ENCODE peak calls at places on chromosomes 6 and 20, in four cellular contexts. One of them, this sample, is unnamed.

GRCh38 chr20:57772349-57772964 is 62.6 kb upstream of the PMEPA1 start:
- DNase-seq in mesendoderm: peak; percentile 88
- DNase-seq in adipocyte: peak; percentile 71
- DNase-seq in heart right ventricle: no peak
- DNase-seq in this sample: no peak

GRCh38 chr6:12490904-12491571 is 200.9 kb downstream of the EDN1 start:
- DNase-seq in mesendoderm: no peak
- DNase-seq in adipocyte: peak; percentile 74
- DNase-seq in heart right ventricle: no peak
- DNase-seq in this sample: no peak

GRCh38 chr6:1701668-1702353 is 92.1 kb downstream of the FOXC1 start:
- DNase-seq in mesendoderm: peak; percentile 42
- DNase-seq in adipocyte: peak; percentile 88
- DNase-seq in heart right ventricle: peak; percentile 31
- DNase-seq in this sample: no peak

GRCh38 chr6:84074988-84075781 is 41.6 kb downstream of the MRAP2 start:
- DNase-seq in mesendoderm: peak; percentile 90
- DNase-seq in adipocyte: no peak
- DNase-seq in heart right ventricle: no peak
- DNase-seq in this sample: no peak

GRCh38 chr6:167116109-167116837 is 6.6 kb upstream of the CCR6 start:
- DNase-seq in mesendoderm: no peak
- DNase-seq in adipocyte: no peak
- DNase-seq in heart right ventricle: no peak
- DNase-seq in this sample: no peak

GRCh38 chr6:27139753-27140522 is 107.6 kb upstream of the PRSS16 start:
- DNase-seq in mesendoderm: peak; percentile 78
- DNase-seq in adipocyte: no peak
- DNase-seq in heart right ventricle: no peak
- DNase-seq in this sample: no peak

GRCh38 chr20:43442310-43442880 is 15.3 kb upstream of the SRSF6 start:
- DNase-seq in mesendoderm: peak; percentile 84
- DNase-seq in adipocyte: no peak
- DNase-seq in heart right ventricle: no peak
- DNase-seq in this sample: no peak

GRCh38 chr20:48282591-48283228 is 497.4 kb upstream of the SULF2 start:
- DNase-seq in mesendoderm: peak; percentile 52
- DNase-seq in adipocyte: no peak
- DNase-seq in heart right ventricle: no peak
- DNase-seq in this sample: no peak

GRCh38 chr6:3281669-3282460 is 23.1 kb downstream of the PSMG4 start:
- DNase-seq in mesendoderm: peak; percentile 53
- DNase-seq in adipocyte: peak; percentile 78
- DNase-seq in heart right ventricle: peak; percentile 29
- DNase-seq in this sample: no peak

GRCh38 chr6:38034269-38034914 is 214.9 kb downstream of the ZFAND3 start:
- DNase-seq in mesendoderm: peak; percentile 51
- DNase-seq in adipocyte: peak; percentile 75
- DNase-seq in heart right ventricle: no peak
- DNase-seq in this sample: no peak

GRCh38 chr6:63734923-63735322 is 99.3 kb downstream of the PHF3 start:
- DNase-seq in mesendoderm: no peak
- DNase-seq in adipocyte: no peak
- DNase-seq in heart right ventricle: no peak
- DNase-seq in this sample: no peak

GRCh38 chr20:46939031-46939430 is 44.4 kb downstream of the EYA2 start:
- DNase-seq in mesendoderm: peak; percentile 77
- DNase-seq in adipocyte: no peak
- DNase-seq in heart right ventricle: no peak
- DNase-seq in this sample: no peak

GRCh38 chr6:136761227-136761922 is 30.9 kb downstream of the MAP3K5 start:
- DNase-seq in mesendoderm: no peak
- DNase-seq in adipocyte: peak; percentile 33
- DNase-seq in heart right ventricle: peak; percentile 38
- DNase-seq in this sample: peak; percentile 35

GRCh38 chr6:34238507-34239239 is 2.0 kb downstream of the HMGA1 start:
- DNase-seq in mesendoderm: no peak
- DNase-seq in adipocyte: no peak
- DNase-seq in heart right ventricle: no peak
- DNase-seq in this sample: no peak

GRCh38 chr20:46378390-46379009 is 27.9 kb downstream of the ELMO2 start:
- DNase-seq in mesendoderm: no peak
- DNase-seq in adipocyte: no peak
- DNase-seq in heart right ventricle: no peak
- DNase-seq in this sample: no peak

GRCh38 chr6:20921533-20921932 is 387.3 kb downstream of the CDKAL1 start:
- DNase-seq in mesendoderm: no peak
- DNase-seq in adipocyte: peak; percentile 11
- DNase-seq in heart right ventricle: no peak
- DNase-seq in this sample: no peak

GRCh38 chr20:5654557-5654956 is 95.6 kb upstream of the SHLD1 start:
- DNase-seq in mesendoderm: no peak
- DNase-seq in adipocyte: peak; percentile 59
- DNase-seq in heart right ventricle: no peak
- DNase-seq in this sample: no peak

GRCh38 chr20:13554706-13555105 is 84.0 kb downstream of the TASP1 start:
- DNase-seq in mesendoderm: no peak
- DNase-seq in adipocyte: peak; percentile 19
- DNase-seq in heart right ventricle: no peak
- DNase-seq in this sample: no peak

GRCh38 chr6:13554929-13555333 is 19.5 kb upstream of the SIRT5 start:
- DNase-seq in mesendoderm: peak; percentile 89
- DNase-seq in adipocyte: no peak
- DNase-seq in heart right ventricle: peak; percentile 74
- DNase-seq in this sample: no peak

GRCh38 chr6:113672691-113673149 is 184.4 kb upstream of the MARCKS start:
- DNase-seq in mesendoderm: peak; percentile 36
- DNase-seq in adipocyte: peak; percentile 81
- DNase-seq in heart right ventricle: peak; percentile 31
- DNase-seq in this sample: no peak

GRCh38 chr6:88538130-88538706 is 372.1 kb upstream of the CNR1 start:
- DNase-seq in mesendoderm: peak; percentile 84
- DNase-seq in adipocyte: peak; percentile 15
- DNase-seq in heart right ventricle: no peak
- DNase-seq in this sample: no peak

GRCh38 chr20:32333988-32334885 is 23.9 kb upstream of the ASXL1 start:
- DNase-seq in mesendoderm: no peak
- DNase-seq in adipocyte: no peak
- DNase-seq in heart right ventricle: peak; percentile 86
- DNase-seq in this sample: peak; percentile 32

GRCh38 chr20:51185277-51185676 is 162.4 kb upstream of the KCNG1 start:
- DNase-seq in mesendoderm: peak; percentile 52
- DNase-seq in adipocyte: no peak
- DNase-seq in heart right ventricle: no peak
- DNase-seq in this sample: no peak

GRCh38 chr6:53828971-53829697 is 34.3 kb downstream of the LRRC1 start:
- DNase-seq in mesendoderm: no peak
- DNase-seq in adipocyte: no peak
- DNase-seq in heart right ventricle: no peak
- DNase-seq in this sample: no peak

GRCh38 chr20:58550661-58551060 is 35.5 kb upstream of the APCDD1L start:
- DNase-seq in mesendoderm: no peak
- DNase-seq in adipocyte: peak; percentile 90
- DNase-seq in heart right ventricle: no peak
- DNase-seq in this sample: peak; percentile 4

GRCh38 chr20:37575884-37576283 is 48.2 kb upstream of the BLCAP start:
- DNase-seq in mesendoderm: no peak
- DNase-seq in adipocyte: no peak
- DNase-seq in heart right ventricle: no peak
- DNase-seq in this sample: no peak

GRCh38 chr6:75940558-75940957 is 131.9 kb downstream of the IMPG1 start:
- DNase-seq in mesendoderm: no peak
- DNase-seq in adipocyte: no peak
- DNase-seq in heart right ventricle: no peak
- DNase-seq in this sample: no peak

GRCh38 chr20:32969356-32970114 is 34.7 kb downstream of the SUN5 start:
- DNase-seq in mesendoderm: no peak
- DNase-seq in adipocyte: no peak
- DNase-seq in heart right ventricle: no peak
- DNase-seq in this sample: no peak

GRCh38 chr20:33211817-33212424 is 5.2 kb upstream of the BPIFA3 start:
- DNase-seq in mesendoderm: peak; percentile 91
- DNase-seq in adipocyte: peak; percentile 22
- DNase-seq in heart right ventricle: no peak
- DNase-seq in this sample: peak; percentile 28

GRCh38 chr20:63396300-63396699 is 35.2 kb upstream of the CHRNA4 start:
- DNase-seq in mesendoderm: no peak
- DNase-seq in adipocyte: no peak
- DNase-seq in heart right ventricle: no peak
- DNase-seq in this sample: no peak

GRCh38 chr20:63394069-63394468 is 32.9 kb upstream of the CHRNA4 start:
- DNase-seq in mesendoderm: peak; percentile 42
- DNase-seq in adipocyte: peak; percentile 3
- DNase-seq in heart right ventricle: no peak
- DNase-seq in this sample: no peak

GRCh38 chr20:63393566-63393965 is 32.4 kb upstream of the CHRNA4 start:
- DNase-seq in mesendoderm: no peak
- DNase-seq in adipocyte: no peak
- DNase-seq in heart right ventricle: no peak
- DNase-seq in this sample: no peak

GRCh38 chr20:63395723-63396122 is 34.6 kb upstream of the CHRNA4 start:
- DNase-seq in mesendoderm: no peak
- DNase-seq in adipocyte: no peak
- DNase-seq in heart right ventricle: no peak
- DNase-seq in this sample: no peak

GRCh38 chr20:63394635-63395455 is 33.7 kb upstream of the CHRNA4 start:
- DNase-seq in mesendoderm: no peak
- DNase-seq in adipocyte: no peak
- DNase-seq in heart right ventricle: no peak
- DNase-seq in this sample: no peak
- H3K4me3 ChIP-seq in mesendoderm: no peak overlapping the region
- H3K4me3 ChIP-seq in adipocyte: no peak overlapping the region
- H3K4me3 ChIP-seq in heart right ventricle: no peak overlapping the region
- H3K4me3 ChIP-seq in this sample: no peak overlapping the region

DNA sequence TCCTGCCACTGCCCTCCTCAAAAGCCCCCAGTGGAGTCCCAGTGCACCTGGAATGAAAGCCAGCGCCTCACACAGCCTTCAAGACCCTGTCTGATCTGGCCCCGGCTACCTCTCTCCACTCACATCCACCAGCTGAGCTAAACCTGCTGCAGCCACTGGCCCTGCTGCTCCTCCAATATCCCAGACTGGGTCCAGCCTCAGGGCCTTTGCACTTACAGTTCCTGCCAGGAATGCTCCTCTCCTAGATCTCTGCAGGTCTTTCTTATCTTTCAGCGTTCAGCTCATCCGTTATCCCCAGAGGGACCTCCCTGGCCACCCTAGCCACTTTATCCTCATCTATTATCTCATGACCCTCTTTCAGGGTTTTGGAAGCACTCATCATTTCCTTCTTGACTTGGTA is 68.8 kb downstream of the KCNB1 start:
- DNase-seq in mesendoderm: no peak
- DNase-seq in adipocyte: no peak
- DNase-seq in heart right ventricle: no peak
- DNase-seq in this sample: no peak
- H3K4me1 ChIP-seq in mesendoderm: no peaks in the 10 kb centered on the region
- H3K4me1 ChIP-seq in adipocyte: no peaks in the 10 kb centered on the region
- H3K4me1 ChIP-seq in heart right ventricle: no peaks in the 10 kb centered on the region
- H3K4me1 ChIP-seq in this sample: no peaks in the 10 kb centered on the region

GRCh38 chr6:140183881-140184280 is 809.4 kb upstream of the CITED2 start:
- DNase-seq in mesendoderm: no peak
- DNase-seq in adipocyte: peak; percentile 48
- DNase-seq in heart right ventricle: no peak
- DNase-seq in this sample: no peak
- H3K4me3 ChIP-seq in mesendoderm: no peak overlapping the region
- H3K4me3 ChIP-seq in adipocyte: no peak overlapping the region
- H3K4me3 ChIP-seq in heart right ventricle: no peak overlapping the region
- H3K4me3 ChIP-seq in this sample: no peak overlapping the region

GRCh38 chr20:25035924-25036323 is 22.0 kb downstream of the ACSS1 start:
- DNase-seq in mesendoderm: no peak
- DNase-seq in adipocyte: no peak
- DNase-seq in heart right ventricle: no peak
- DNase-seq in this sample: peak; percentile 41
- H3K4me1 ChIP-seq in mesendoderm: no peaks in the 10 kb centered on the region
- H3K4me1 ChIP-seq in adipocyte: peaks cover 57% of the 10 kb centered on the region
- H3K4me1 ChIP-seq in heart right ventricle: peaks cover 98% of the 10 kb centered on the region
- H3K4me1 ChIP-seq in this sample: peaks cover 50% of the 10 kb centered on the region

This sample was measured in CD8-positive, alpha-beta T cell.